ENCODE peak calls at places on chromosomes 13 and 19, in six cellular contexts. I, W, E, G, T and N are unnamed samples.

GRCh38 chr13:24153347-24153746 is 7.2 kb upstream of the SPATA13 start:
- DNase-seq in I (no peak), W (no peak), E (no peak), G (no peak), T (no peak), N (no peak)

GRCh38 chr19:13212759-13213330 is 62.6 kb downstream of the IER2 start:
- DNase-seq in I (peak), W (peak), E (peak), G (no peak), T (peak), N (peak)

GRCh38 chr19:46206176-46206575 is 23.4 kb upstream of the IGFL1 start:
- DNase-seq in I (no peak), W (peak), E (no peak), G (no peak), T (peak), N (peak)

GRCh38 chr19:57620673-57621348 is 6.8 kb downstream of the ZNF134 start:
- DNase-seq in I (no peak), W (no peak), E (peak), G (no peak), T (no peak), N (no peak)

GRCh38 chr19:38826856-38827551 is 4.6 kb downstream of the ECH1 start:
- DNase-seq in I (no peak), W (no peak), E (no peak), G (no peak), T (no peak), N (no peak)

GRCh38 chr19:54684537-54684936 is 21.8 kb downstream of the LILRB4 start:
- DNase-seq in I (no peak), W (peak), E (peak), G (peak), T (no peak), N (no peak)

GRCh38 chr13:23613971-23614370 is 43.8 kb downstream of the TNFRSF19 start:
- DNase-seq in I (no peak), W (no peak), E (no peak), G (no peak), T (no peak), N (no peak)

GRCh38 chr19:30790048-30790680 is 418.0 kb downstream of the ZNF536 start:
- DNase-seq in I (no peak), W (no peak), E (no peak), G (no peak), T (no peak), N (no peak)

GRCh38 chr13:95745752-95746151 is 68.8 kb downstream of the DNAJC3 start:
- DNase-seq in I (no peak), W (no peak), E (no peak), G (no peak), T (no peak), N (no peak)

GRCh38 chr19:44869728-44870470 is 21.2 kb upstream of the TOMM40 start:
- DNase-seq in I (no peak), W (no peak), E (peak), G (no peak), T (no peak), N (no peak)

GRCh38 chr19:2624537-2625091 is 77.9 kb downstream of the GNG7 start:
- DNase-seq in I (no peak), W (no peak), E (no peak), G (no peak), T (peak), N (peak)

GRCh38 chr13:112812306-112813034 is 122.6 kb downstream of the ATP11A start:
- DNase-seq in I (no peak), W (no peak), E (no peak), G (no peak), T (no peak), N (no peak)